ENCODE peak calls at places on chromosome 16, in five cellular contexts. E is K562, M is GM12878, Q is HepG2, K is H1. T is an unnamed sample.

GRCh38 chr16:8712589-8713361 is 38.4 kb downstream of the ABAT start:
- DNase-seq in Q (no peak), M (no peak), K (no peak), E (no peak), T (no peak)

GRCh38 chr16:898216-898615 is 72.6 kb downstream of the LMF1 start:
- DNase-seq in Q (no peak), E (no peak), M (no peak), K (no peak), T (no peak)

GRCh38 chr16:278863-279366 is 1.5 kb upstream of the ARHGDIG start:
- DNase-seq in K (no peak), M (peak), Q (peak), E (no peak), T (no peak)

GRCh38 chr16:15035163-15035729 is 20.6 kb downstream of the NTAN1 start:
- DNase-seq in K (no peak), E (no peak), M (no peak), Q (no peak), T (no peak)

GRCh38 chr16:85978291-85978775 is 79.4 kb downstream of the IRF8 start:
- DNase-seq in M (no peak), E (no peak), K (no peak), Q (no peak), T (no peak)

GRCh38 chr16:52450241-52450640 is 96.7 kb downstream of the TOX3 start:
- DNase-seq in E (no peak), Q (no peak), K (no peak), M (no peak), T (no peak)

GRCh38 chr16:81539009-81539820 is 94.6 kb downstream of the CMIP start:
- DNase-seq in Q (no peak), E (no peak), K (no peak), M (no peak), T (no peak)

GRCh38 chr16:1286492-1287094 is 22.8 kb upstream of the UBE2I start:
- DNase-seq in Q (no peak), K (no peak), E (no peak), M (no peak), T (no peak)

GRCh38 chr16:19223235-19223847 is 55.3 kb downstream of the SYT17 start:
- DNase-seq in M (no peak), E (peak), Q (peak), K (peak), T (no peak)

GRCh38 chr16:86986136-86986535 is 331.1 kb downstream of the C16orf95 start:
- DNase-seq in M (no peak), E (no peak), Q (no peak), K (no peak), T (no peak)
- TF ChIP-seq HDAC2 in M (no peak), E (no peak), Q (no peak), K (no peak), T (no peak)

DNA sequence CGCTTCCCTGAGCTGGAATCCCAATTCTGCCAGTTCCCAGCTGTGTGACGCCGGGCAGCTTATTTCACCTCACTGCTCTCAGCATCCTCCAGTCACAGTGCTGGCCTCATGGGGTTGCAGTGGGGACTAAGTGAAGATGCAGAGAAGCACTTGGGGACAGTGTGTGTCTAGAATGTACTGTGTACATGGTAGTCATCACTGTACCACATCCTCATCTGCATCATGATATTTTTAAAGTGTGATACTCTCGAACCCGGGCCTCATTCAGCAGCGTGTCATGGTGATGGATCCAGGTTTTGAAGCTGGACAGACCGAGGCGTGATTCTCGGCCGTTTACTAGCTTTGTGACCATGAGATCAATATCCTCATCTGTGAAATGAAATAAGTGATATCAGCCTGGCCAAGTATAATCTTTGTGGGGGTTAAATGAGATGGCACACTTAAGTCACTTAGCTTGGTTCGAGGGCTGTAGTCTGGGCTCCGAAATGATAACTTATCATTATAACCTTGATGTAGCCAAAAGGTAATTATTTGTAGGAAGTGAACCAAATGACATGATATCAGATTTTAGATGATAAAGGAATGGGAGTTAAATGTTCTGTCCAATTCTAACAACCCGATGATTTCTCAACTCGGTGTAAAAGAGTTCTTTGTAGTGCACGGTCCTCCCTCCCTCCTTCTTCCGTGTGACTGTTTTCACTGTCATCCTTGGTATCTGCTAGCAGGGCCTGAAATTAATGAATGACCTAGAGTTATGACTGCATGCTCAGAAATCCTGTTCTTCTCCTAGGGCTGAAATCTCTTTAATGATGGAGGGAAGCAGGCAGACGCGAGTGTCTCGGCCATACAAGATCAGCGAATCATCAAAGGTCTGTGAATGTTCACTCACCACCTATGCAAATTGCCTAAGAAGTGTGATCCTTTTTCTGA is 2.0 kb downstream of the KLHL36 start:
- DNase-seq in Q (peak), K (no peak), M (no peak), E (no peak), T (peak)
- TF ChIP-seq HDAC2 in Q (no peak), K (no peak), M (no peak), E (no peak), T (no peak)

GRCh38 chr16:56998861-56999260 is 9.5 kb downstream of the NLRC5 start:
- DNase-seq in M (no peak), K (no peak), E (no peak), Q (no peak), T (no peak)

GRCh38 chr16:57000271-57001025 is 11.1 kb downstream of the NLRC5 start:
- DNase-seq in E (no peak), M (peak), K (no peak), Q (no peak), T (peak)

GRCh38 chr16:56998352-56998751 is 9.0 kb downstream of the NLRC5 start:
- DNase-seq in K (no peak), Q (no peak), M (no peak), E (no peak), T (no peak)

GRCh38 chr16:57001026-57001669 is 11.8 kb downstream of the NLRC5 start:
- DNase-seq in Q (no peak), K (no peak), M (no peak), E (no peak), T (no peak)

DNA sequence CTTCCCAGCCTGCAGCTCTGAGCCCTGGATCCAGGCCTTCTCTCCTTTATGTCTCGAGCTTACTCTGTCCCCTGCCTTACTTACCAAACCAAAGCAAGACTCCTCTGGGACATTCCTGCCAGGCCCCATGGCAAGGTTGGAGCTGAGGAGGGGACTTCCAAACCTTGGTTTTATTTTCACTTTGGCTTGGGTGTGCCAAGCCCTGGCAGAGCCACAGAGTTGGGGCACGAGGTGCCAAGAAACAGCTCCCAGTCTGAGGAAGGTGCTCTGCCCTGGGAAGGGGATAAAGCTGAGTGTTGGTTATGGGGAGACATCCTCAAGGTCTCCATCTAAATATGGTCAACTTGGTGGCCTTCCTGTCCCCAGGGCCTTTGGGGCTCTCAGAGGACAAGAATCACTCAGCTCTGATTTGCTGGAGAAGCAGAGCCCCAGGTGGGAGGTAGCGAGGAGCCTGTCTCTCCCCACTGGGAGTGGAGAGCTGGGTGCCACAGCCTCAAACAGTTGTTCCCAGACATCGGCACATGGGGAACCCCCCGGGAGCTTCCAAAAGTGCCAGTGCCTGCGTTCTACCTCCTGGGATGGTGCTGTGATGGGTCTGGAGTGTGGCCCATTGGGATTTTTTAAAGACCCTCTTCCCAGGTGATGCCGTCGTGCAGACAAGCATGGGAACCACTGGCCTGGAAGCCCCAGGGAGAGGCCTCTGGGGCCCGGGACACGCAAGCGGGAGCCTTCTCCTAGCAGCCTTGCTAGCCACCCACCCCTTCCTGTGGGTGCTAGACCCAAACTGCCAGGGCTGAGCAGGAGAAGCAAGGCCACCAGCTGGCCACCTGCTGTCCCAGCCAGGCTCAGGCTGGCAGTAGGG is 10.3 kb downstream of the NLRC5 start:
- DNase-seq in Q (no peak), E (no peak), K (no peak), M (no peak), T (no peak)
- TF ChIP-seq HDAC2 in Q (no peak), E (no peak), K (no peak), M (no peak), T (no peak)

GRCh38 chr16:67932462-67932840 is 789 bp upstream of the CTRL start:
- DNase-seq in Q (no peak), E (no peak), M (no peak), K (no peak), T (no peak)
- TF ChIP-seq HDAC2 in Q (no peak), E (no peak), M (no peak), K (no peak), T (no peak)

GRCh38 chr16:83116274-83116892 is 489.6 kb downstream of the CDH13 start:
- DNase-seq in K (no peak), E (no peak), M (no peak), Q (no peak), T (no peak)

GRCh38 chr16:83113811-83114210 is 487.0 kb downstream of the CDH13 start:
- DNase-seq in K (no peak), Q (no peak), M (no peak), E (no peak), T (no peak)

GRCh38 chr16:83117810-83118209 is 491.0 kb downstream of the CDH13 start:
- DNase-seq in E (no peak), K (no peak), Q (no peak), M (no peak), T (no peak)

GRCh38 chr16:83115491-83116232 is 488.9 kb downstream of the CDH13 start:
- DNase-seq in E (no peak), K (no peak), Q (no peak), M (no peak), T (no peak)

DNA sequence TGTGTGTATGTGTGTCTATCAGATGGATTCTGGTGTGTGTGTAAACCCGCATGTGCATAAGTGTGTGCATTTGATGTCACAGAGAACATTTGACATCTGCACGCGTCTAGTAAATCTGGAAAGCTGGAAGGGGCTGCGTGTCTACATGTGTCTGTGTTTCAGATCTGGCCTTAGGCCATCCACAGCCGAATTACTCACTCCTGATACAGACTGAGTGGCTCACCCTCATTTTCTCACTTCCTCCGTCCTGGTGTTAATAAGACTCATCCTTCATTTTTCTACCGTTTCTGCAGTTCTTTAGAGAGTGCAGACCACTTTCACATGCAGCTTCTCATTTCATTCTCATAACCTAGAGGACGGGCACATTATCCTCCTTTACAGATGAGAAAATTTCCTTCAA is 491.6 kb downstream of the CDH13 start:
- DNase-seq in E (no peak), K (no peak), Q (no peak), M (no peak), T (no peak)
- TF ChIP-seq HDAC2 in E (no peak), K (no peak), Q (no peak), M (no peak), T (no peak)

DNA sequence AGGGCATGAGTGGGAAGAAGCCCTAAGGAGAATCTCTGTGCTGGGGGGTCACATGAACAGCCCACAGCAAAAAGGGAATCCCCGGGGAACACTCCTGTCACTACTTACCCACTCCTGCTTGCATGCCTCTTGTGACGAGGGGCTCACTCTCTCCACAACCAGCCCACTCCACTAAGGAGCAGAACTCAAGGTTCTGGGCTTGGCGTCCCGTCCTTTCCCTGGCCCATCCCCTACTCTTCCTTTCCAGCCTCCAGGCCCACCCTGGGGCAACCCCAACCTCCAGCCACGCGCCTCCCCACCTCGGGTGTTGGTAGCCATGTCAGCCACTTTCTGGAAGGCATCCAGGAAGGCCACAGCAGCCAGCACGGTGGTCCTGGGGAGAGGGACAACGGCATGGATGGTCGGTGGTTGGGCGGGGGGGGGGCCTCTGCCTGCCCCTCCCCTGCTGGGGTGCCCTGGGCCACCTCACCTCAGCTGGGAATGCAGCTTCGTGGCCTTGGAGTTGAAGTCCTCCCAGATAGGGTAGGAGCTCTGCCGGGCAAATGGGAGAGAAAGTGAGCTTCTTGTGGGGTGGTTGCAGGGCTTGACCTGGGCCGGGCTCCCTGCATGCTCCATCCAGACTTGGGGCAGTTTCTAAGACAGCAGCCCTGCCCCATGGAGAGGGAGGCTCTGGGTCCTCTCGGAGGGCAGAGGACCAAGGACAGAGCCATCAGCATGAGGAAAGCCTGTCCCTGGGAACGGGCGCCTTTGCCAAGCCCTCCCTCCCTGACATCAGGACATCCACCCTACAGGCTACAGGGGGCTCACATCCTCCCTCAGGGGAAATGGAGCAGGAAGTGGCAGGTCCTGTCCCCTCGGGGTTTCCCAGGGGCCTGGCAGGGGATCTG is 5.1 kb downstream of the MTSS2 start:
- DNase-seq in M (no peak), E (no peak), Q (no peak), K (no peak), T (no peak)
- TF ChIP-seq HDAC2 in M (no peak), E (no peak), Q (no peak), K (peak), T (no peak)

DNA sequence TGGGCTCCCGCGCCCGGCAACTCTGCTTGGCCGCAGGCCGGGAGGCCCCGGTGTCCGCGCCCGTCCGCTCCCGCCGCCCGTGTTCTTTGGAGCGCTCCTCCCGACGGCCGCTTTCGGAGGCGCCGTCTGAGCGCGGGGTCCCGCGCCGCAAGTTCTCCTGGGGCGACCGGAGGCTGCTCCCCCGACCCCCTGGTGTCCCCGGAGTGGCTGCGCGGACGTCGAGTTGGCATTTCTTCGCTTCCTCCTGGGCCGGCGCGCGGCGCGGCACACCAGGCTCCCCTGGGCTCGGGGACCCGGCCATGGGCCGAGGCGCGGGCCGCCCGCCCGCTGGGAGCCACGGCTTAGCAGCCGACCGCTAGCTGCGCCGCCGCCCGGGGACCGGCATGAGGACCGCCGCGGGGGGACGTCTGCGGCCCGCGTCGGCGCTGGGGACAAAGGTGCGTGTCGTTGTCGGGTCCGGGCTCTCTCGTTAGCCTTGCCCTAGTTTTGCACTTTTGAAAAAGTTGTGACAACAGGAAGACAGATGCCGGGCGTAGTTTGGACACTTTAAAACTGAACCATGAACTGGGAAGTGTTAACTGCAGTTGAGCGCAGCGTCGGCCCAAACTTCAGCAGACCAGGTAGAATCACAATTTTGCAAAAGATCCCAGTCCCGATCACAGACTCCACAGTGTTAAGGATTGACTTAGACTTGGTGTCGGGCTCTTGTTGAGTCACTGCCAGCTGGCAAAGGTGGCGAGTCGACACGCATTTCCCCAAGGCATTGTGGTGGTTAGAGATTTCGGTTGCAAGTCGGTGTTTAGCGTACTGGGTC is 700 bp downstream of the UBN1 start:
- DNase-seq in K (no peak), M (no peak), E (no peak), Q (peak), T (peak)
- TF ChIP-seq HDAC2 in K (peak), M (peak), E (no peak), Q (no peak), T (no peak)

GRCh38 chr16:24754543-24754942 is 25.1 kb downstream of the TNRC6A start:
- DNase-seq in E (no peak), K (no peak), Q (no peak), M (no peak), T (no peak)

GRCh38 chr16:24748242-24748641 is 18.8 kb downstream of the TNRC6A start:
- DNase-seq in K (no peak), M (no peak), Q (no peak), E (no peak), T (peak)

GRCh38 chr16:24755201-24755874 is 25.9 kb downstream of the TNRC6A start:
- DNase-seq in M (no peak), E (no peak), K (no peak), Q (no peak), T (no peak)

GRCh38 chr16:24758373-24758772 is 28.9 kb downstream of the TNRC6A start:
- DNase-seq in E (no peak), Q (no peak), M (no peak), K (no peak), T (no peak)

GRCh38 chr16:24753437-24753836 is 24.0 kb downstream of the TNRC6A start:
- DNase-seq in K (no peak), Q (no peak), M (no peak), E (no peak), T (no peak)
- TF ChIP-seq HDAC2 in K (no peak), Q (no peak), M (no peak), E (no peak), T (no peak)

GRCh38 chr16:89319883-89320716 is 102.6 kb downstream of the ZNF778 start:
- DNase-seq in E (peak), K (no peak), Q (peak), M (peak), T (peak)
- TF ChIP-seq HDAC2 in E (no peak), K (no peak), Q (peak), M (no peak), T (no peak)

GRCh38 chr16:67649494-67649931 is 4.6 kb downstream of the CARMIL2 start:
- DNase-seq in Q (no peak), M (no peak), K (no peak), E (peak), T (no peak)
- TF ChIP-seq HDAC2 in Q (no peak), M (no peak), K (no peak), E (no peak), T (no peak)